ENCODE peak calls at places on chromosomes 2 and 18, in seven cellular contexts. One of them, this sample, is unnamed. For H3K4me1, the result is how much of the 10 kb centered on the place peaks cover.

GRCh38 chr2:26462511-26463251 is 15.2 kb downstream of the OTOF start:
- DNase-seq in A549: peak
- DNase-seq in right cardiac atrium: no peak
- DNase-seq in SK-N-SH: peak
- DNase-seq in heart right ventricle: no peak
- DNase-seq in sigmoid colon: no peak
- DNase-seq in A673: peak
- DNase-seq in this sample: peak

GRCh38 chr2:1462984-1463383 is 49.7 kb downstream of the TPO start:
- DNase-seq in SK-N-SH: no peak
- DNase-seq in sigmoid colon: no peak
- DNase-seq in heart right ventricle: no peak
- DNase-seq in A673: no peak
- DNase-seq in A549: no peak
- DNase-seq in right cardiac atrium: no peak
- DNase-seq in this sample: no peak

GRCh38 chr2:232611559-232612218 is 21.7 kb upstream of the EFHD1 start:
- DNase-seq in right cardiac atrium: peak
- DNase-seq in A673: peak
- DNase-seq in A549: peak
- DNase-seq in heart right ventricle: peak
- DNase-seq in sigmoid colon: no peak
- DNase-seq in SK-N-SH: peak
- DNase-seq in this sample: peak

GRCh38 chr2:209629622-209630021 is 142.0 kb upstream of the UNC80 start:
- DNase-seq in A549: no peak
- DNase-seq in heart right ventricle: no peak
- DNase-seq in A673: no peak
- DNase-seq in sigmoid colon: no peak
- DNase-seq in right cardiac atrium: no peak
- DNase-seq in SK-N-SH: no peak
- DNase-seq in this sample: no peak

GRCh38 chr18:41391616-41392610 is 563.1 kb upstream of the PIK3C3 start:
- DNase-seq in A549: peak
- DNase-seq in sigmoid colon: no peak
- DNase-seq in A673: peak
- DNase-seq in heart right ventricle: peak
- DNase-seq in SK-N-SH: peak
- DNase-seq in right cardiac atrium: peak
- DNase-seq in this sample: peak

GRCh38 chr2:43518718-43519117 is 77.1 kb downstream of the THADA start:
- DNase-seq in right cardiac atrium: no peak
- DNase-seq in A673: no peak
- DNase-seq in A549: no peak
- DNase-seq in sigmoid colon: no peak
- DNase-seq in SK-N-SH: no peak
- DNase-seq in heart right ventricle: no peak
- DNase-seq in this sample: no peak

GRCh38 chr18:77736817-77737216 is 487.2 kb downstream of the GALR1 start:
- DNase-seq in SK-N-SH: no peak
- DNase-seq in A549: no peak
- DNase-seq in A673: no peak
- DNase-seq in right cardiac atrium: no peak
- DNase-seq in sigmoid colon: no peak
- DNase-seq in heart right ventricle: no peak
- DNase-seq in this sample: no peak

GRCh38 chr2:220185766-220186165 is 558.3 kb downstream of the SLC4A3 start:
- DNase-seq in A673: no peak
- DNase-seq in sigmoid colon: no peak
- DNase-seq in heart right ventricle: no peak
- DNase-seq in A549: no peak
- DNase-seq in SK-N-SH: no peak
- DNase-seq in right cardiac atrium: no peak
- DNase-seq in this sample: no peak

GRCh38 chr2:38634684-38635083 is 31.2 kb upstream of the GALM start:
- DNase-seq in heart right ventricle: no peak
- DNase-seq in right cardiac atrium: no peak
- DNase-seq in A673: no peak
- DNase-seq in A549: no peak
- DNase-seq in SK-N-SH: peak
- DNase-seq in sigmoid colon: no peak
- DNase-seq in this sample: no peak

GRCh38 chr2:5549061-5549601 is 143.1 kb upstream of the SOX11 start:
- DNase-seq in A549: no peak
- DNase-seq in sigmoid colon: no peak
- DNase-seq in A673: no peak
- DNase-seq in SK-N-SH: no peak
- DNase-seq in right cardiac atrium: no peak
- DNase-seq in heart right ventricle: no peak
- DNase-seq in this sample: no peak

DNA sequence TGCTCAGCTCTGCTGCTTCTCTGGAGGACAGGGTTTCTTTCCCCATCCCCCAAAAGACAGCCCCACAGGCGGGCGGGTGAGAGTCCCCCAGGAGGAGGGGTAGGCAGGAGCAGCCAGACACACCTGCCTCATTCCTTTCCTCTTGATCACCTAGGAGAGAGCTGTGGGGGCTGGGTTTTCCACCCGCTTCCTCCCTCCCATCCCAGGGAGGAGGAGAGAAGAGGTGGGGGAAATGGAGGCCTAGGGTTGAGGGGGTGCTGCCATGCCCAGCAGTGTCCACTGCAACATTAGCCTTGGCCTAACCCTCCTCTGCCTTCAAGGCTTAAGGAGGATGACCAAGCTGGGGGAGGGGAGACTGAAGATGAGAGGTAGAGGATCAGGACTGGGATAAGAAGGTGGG is 14.7 kb downstream of the WNT10A start:
- DNase-seq in right cardiac atrium: no peak
- DNase-seq in SK-N-SH: peak
- DNase-seq in heart right ventricle: no peak
- DNase-seq in A549: no peak
- DNase-seq in A673: no peak
- DNase-seq in sigmoid colon: no peak
- DNase-seq in this sample: no peak
- H3K4me1 ChIP-seq in right cardiac atrium: under half
- H3K4me1 ChIP-seq in SK-N-SH: under half
- H3K4me1 ChIP-seq in heart right ventricle: under half
- H3K4me1 ChIP-seq in A549: under half
- H3K4me1 ChIP-seq in A673: under half
- H3K4me1 ChIP-seq in sigmoid colon: under half
- H3K4me1 ChIP-seq in this sample: under half

GRCh38 chr2:23211987-23212583 is 172.9 kb upstream of the KLHL29 start:
- DNase-seq in SK-N-SH: no peak
- DNase-seq in sigmoid colon: no peak
- DNase-seq in A673: no peak
- DNase-seq in right cardiac atrium: no peak
- DNase-seq in heart right ventricle: no peak
- DNase-seq in A549: no peak
- DNase-seq in this sample: no peak

GRCh38 chr2:23208339-23208738 is 176.6 kb upstream of the KLHL29 start:
- DNase-seq in right cardiac atrium: no peak
- DNase-seq in sigmoid colon: no peak
- DNase-seq in A673: no peak
- DNase-seq in heart right ventricle: no peak
- DNase-seq in SK-N-SH: no peak
- DNase-seq in A549: no peak
- DNase-seq in this sample: no peak

GRCh38 chr2:23207871-23208270 is 177.1 kb upstream of the KLHL29 start:
- DNase-seq in A673: no peak
- DNase-seq in heart right ventricle: no peak
- DNase-seq in SK-N-SH: no peak
- DNase-seq in A549: peak
- DNase-seq in sigmoid colon: no peak
- DNase-seq in right cardiac atrium: no peak
- DNase-seq in this sample: no peak

GRCh38 chr2:23206652-23207051 is 178.3 kb upstream of the KLHL29 start:
- DNase-seq in A549: no peak
- DNase-seq in A673: no peak
- DNase-seq in SK-N-SH: no peak
- DNase-seq in right cardiac atrium: no peak
- DNase-seq in sigmoid colon: no peak
- DNase-seq in heart right ventricle: no peak
- DNase-seq in this sample: no peak

GRCh38 chr2:23209059-23209458 is 175.9 kb upstream of the KLHL29 start:
- DNase-seq in SK-N-SH: no peak
- DNase-seq in right cardiac atrium: no peak
- DNase-seq in A673: no peak
- DNase-seq in sigmoid colon: no peak
- DNase-seq in heart right ventricle: no peak
- DNase-seq in A549: no peak
- DNase-seq in this sample: no peak
- H3K27ac ChIP-seq in SK-N-SH: no peak
- H3K27ac ChIP-seq in right cardiac atrium: no peak
- H3K27ac ChIP-seq in A673: no peak
- H3K27ac ChIP-seq in sigmoid colon: no peak
- H3K27ac ChIP-seq in heart right ventricle: no peak
- H3K27ac ChIP-seq in A549: no peak
- H3K27ac ChIP-seq in this sample: no peak

GRCh38 chr2:217919781-217920351 is 82.9 kb downstream of the TNS1 start:
- DNase-seq in heart right ventricle: no peak
- DNase-seq in A673: no peak
- DNase-seq in SK-N-SH: no peak
- DNase-seq in sigmoid colon: peak
- DNase-seq in A549: peak
- DNase-seq in right cardiac atrium: peak
- DNase-seq in this sample: peak
- H3K4me3 ChIP-seq in heart right ventricle: peak
- H3K4me3 ChIP-seq in A673: no peak
- H3K4me3 ChIP-seq in SK-N-SH: no peak
- H3K4me3 ChIP-seq in sigmoid colon: peak
- H3K4me3 ChIP-seq in A549: no peak
- H3K4me3 ChIP-seq in right cardiac atrium: no peak
- H3K4me3 ChIP-seq in this sample: no peak

GRCh38 chr2:177257471-177257870 is 7.1 kb downstream of the NFE2L2 start:
- DNase-seq in A673: no peak
- DNase-seq in heart right ventricle: no peak
- DNase-seq in SK-N-SH: no peak
- DNase-seq in right cardiac atrium: no peak
- DNase-seq in A549: no peak
- DNase-seq in sigmoid colon: no peak
- DNase-seq in this sample: no peak

GRCh38 chr2:177256026-177256425 is 8.5 kb downstream of the NFE2L2 start:
- DNase-seq in SK-N-SH: no peak
- DNase-seq in heart right ventricle: no peak
- DNase-seq in sigmoid colon: no peak
- DNase-seq in A673: no peak
- DNase-seq in A549: no peak
- DNase-seq in right cardiac atrium: no peak
- DNase-seq in this sample: no peak

GRCh38 chr2:177260398-177260797 is 4.1 kb downstream of the NFE2L2 start:
- DNase-seq in A549: no peak
- DNase-seq in heart right ventricle: no peak
- DNase-seq in A673: no peak
- DNase-seq in sigmoid colon: no peak
- DNase-seq in right cardiac atrium: no peak
- DNase-seq in SK-N-SH: no peak
- DNase-seq in this sample: no peak

GRCh38 chr2:177256695-177257094 is 7.8 kb downstream of the NFE2L2 start:
- DNase-seq in sigmoid colon: peak
- DNase-seq in A549: no peak
- DNase-seq in A673: no peak
- DNase-seq in heart right ventricle: no peak
- DNase-seq in right cardiac atrium: no peak
- DNase-seq in SK-N-SH: no peak
- DNase-seq in this sample: no peak

DNA sequence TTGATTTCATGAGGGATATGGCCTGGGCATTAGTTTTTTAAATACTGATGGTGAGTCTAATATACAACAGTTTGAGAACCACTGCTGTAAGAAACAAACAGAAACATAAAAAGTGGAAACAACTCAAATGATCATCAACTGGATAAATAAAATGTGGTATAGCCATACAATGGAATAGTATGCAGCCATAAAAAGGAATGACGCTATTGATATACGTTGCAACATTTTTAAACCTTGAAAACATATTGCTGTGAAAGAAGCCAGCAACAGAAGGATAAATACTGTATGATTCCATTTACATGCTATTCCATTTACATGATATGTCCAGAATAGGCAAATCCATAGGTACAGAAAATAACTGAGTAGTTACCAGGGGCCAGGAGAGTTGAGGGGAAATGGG is 6.5 kb downstream of the NFE2L2 start:
- DNase-seq in right cardiac atrium: no peak
- DNase-seq in A673: no peak
- DNase-seq in heart right ventricle: no peak
- DNase-seq in SK-N-SH: no peak
- DNase-seq in A549: no peak
- DNase-seq in sigmoid colon: no peak
- DNase-seq in this sample: no peak
- H3K4me1 ChIP-seq in right cardiac atrium: under half
- H3K4me1 ChIP-seq in A673: under half
- H3K4me1 ChIP-seq in heart right ventricle: half or more
- H3K4me1 ChIP-seq in SK-N-SH: under half
- H3K4me1 ChIP-seq in A549: half or more
- H3K4me1 ChIP-seq in sigmoid colon: half or more
- H3K4me1 ChIP-seq in this sample: half or more

DNA sequence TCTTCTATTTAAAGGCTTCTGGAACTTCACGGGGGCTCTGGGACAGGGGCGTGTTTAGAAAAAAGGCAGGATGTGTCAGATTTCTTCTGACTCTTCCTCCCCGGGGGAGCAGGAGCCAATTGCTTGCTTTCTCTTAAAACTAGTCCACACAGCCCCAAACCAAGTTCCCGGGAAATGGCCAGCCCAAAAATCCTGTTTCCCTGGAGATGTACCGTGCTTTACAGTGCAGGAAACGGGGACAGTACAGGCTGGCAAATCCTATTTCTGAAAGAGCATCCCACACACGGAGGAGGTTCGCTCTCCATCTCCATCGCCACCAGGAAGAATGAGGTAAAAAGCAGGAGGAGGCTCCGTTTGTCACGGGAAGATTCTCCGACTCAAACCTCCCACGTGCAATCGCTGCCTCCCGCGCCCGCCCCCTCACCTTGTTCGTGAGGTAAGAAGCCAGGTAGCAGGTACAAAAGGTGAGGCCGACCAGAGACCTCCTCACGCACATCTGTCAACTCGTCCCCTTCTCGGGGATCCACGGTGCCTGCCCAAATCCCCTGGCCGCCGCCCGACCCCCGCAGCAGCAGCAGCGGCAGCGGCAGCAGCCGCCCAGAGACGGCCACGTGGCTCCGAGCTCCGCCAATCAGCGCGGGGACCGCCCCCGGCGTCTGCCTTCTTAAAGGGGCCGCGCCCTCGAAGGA is 15.6 kb upstream of the RIOK3 start:
- DNase-seq in A673: peak
- DNase-seq in SK-N-SH: peak
- DNase-seq in sigmoid colon: peak
- DNase-seq in right cardiac atrium: peak
- DNase-seq in A549: peak
- DNase-seq in heart right ventricle: peak
- DNase-seq in this sample: peak
- H3K27ac ChIP-seq in A673: peak
- H3K27ac ChIP-seq in SK-N-SH: peak
- H3K27ac ChIP-seq in sigmoid colon: peak
- H3K27ac ChIP-seq in right cardiac atrium: no peak
- H3K27ac ChIP-seq in A549: peak
- H3K27ac ChIP-seq in heart right ventricle: peak
- H3K27ac ChIP-seq in this sample: peak

DNA sequence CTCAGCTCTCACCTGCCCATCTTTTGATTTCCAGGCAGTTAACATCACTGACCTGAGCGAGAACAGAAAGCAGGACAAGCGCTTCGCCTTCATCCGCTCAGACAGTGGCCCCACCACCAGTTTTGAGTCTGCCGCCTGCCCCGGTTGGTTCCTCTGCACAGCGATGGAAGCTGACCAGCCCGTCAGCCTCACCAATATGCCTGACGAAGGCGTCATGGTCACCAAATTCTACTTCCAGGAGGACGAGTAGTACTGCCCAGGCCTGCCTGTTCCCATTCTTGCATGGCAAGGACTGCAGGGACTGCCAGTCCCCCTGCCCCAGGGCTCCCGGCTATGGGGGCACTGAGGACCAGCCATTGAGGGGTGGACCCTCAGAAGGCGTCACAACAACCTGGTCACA is 5.2 kb downstream of the IL1RN start:
- DNase-seq in SK-N-SH: no peak
- DNase-seq in right cardiac atrium: no peak
- DNase-seq in A673: no peak
- DNase-seq in sigmoid colon: no peak
- DNase-seq in A549: no peak
- DNase-seq in heart right ventricle: no peak
- DNase-seq in this sample: no peak
- H3K4me3 ChIP-seq in SK-N-SH: no peak
- H3K4me3 ChIP-seq in right cardiac atrium: no peak
- H3K4me3 ChIP-seq in A673: no peak
- H3K4me3 ChIP-seq in sigmoid colon: no peak
- H3K4me3 ChIP-seq in A549: no peak
- H3K4me3 ChIP-seq in heart right ventricle: no peak
- H3K4me3 ChIP-seq in this sample: no peak

This sample was measured in lower lobe of right lung.